ENCODE peak calls at places on chromosomes 1 and 21, in nine cellular contexts. Z, U, E, H, W, V, A, R and O are unnamed samples.

GRCh38 chr1:173005196-173005864 is 45.4 kb downstream of the TNFSF18 start:
- DNase-seq in A (no peak), H (no peak), Z (no peak), W (no peak), E (no peak), U (no peak), V (no peak), R (no peak), O (no peak)

GRCh38 chr1:2534775-2535387 is 4.8 kb upstream of the HES5 start:
- DNase-seq in H (no peak), A (no peak), E (peak), V (no peak), U (no peak), W (no peak), R (no peak), Z (no peak), O (peak)

GRCh38 chr1:54284781-54285563 is 85.0 kb downstream of the MRPL37 start:
- DNase-seq in E (no peak), A (no peak), V (peak), U (no peak), Z (no peak), R (peak), H (no peak), W (no peak), O (no peak)

GRCh38 chr1:4172659-4173599 is 272.9 kb upstream of the C1orf174 start:
- DNase-seq in U (no peak), R (peak), V (peak), H (peak), W (no peak), E (no peak), A (no peak), Z (peak), O (peak)

GRCh38 chr1:61506944-61507343 is 218.0 kb downstream of the TM2D1 start:
- DNase-seq in V (no peak), U (no peak), H (no peak), E (no peak), W (no peak), A (no peak), Z (no peak), R (no peak), O (no peak)

GRCh38 chr1:84834419-84835064 is 58.5 kb downstream of the LPAR3 start:
- DNase-seq in H (no peak), W (no peak), E (no peak), Z (no peak), A (no peak), U (no peak), V (no peak), R (no peak), O (no peak)

GRCh38 chr1:43058545-43059360 is 100.1 kb upstream of the SLC2A1 start:
- DNase-seq in W (no peak), E (peak), U (peak), A (peak), V (peak), Z (no peak), H (no peak), R (peak), O (peak)

GRCh38 chr21:32412998-32413504 is 545 bp downstream of the EVA1C start:
- DNase-seq in E (no peak), U (peak), A (peak), H (no peak), R (peak), V (peak), Z (no peak), W (no peak), O (no peak)

GRCh38 chr21:42579456-42580075 is 65.9 kb downstream of the SLC37A1 start:
- DNase-seq in W (no peak), V (no peak), R (no peak), U (no peak), E (no peak), Z (no peak), A (no peak), H (no peak), O (no peak)

GRCh38 chr1:179590671-179591070 is 961 bp upstream of the TDRD5 start:
- DNase-seq in V (no peak), U (no peak), W (no peak), R (no peak), H (no peak), A (no peak), Z (no peak), E (no peak), O (no peak)